ENCODE peak calls at places on chromosomes 16 and 17, in five cellular contexts. S is tibial artery; X is CD8-positive, alpha-beta T cell; Y is HL-60; L is stomach. E is an unnamed sample.
A peak's percentile ranks its signal among the peaks of the same experiment; 100 is the strongest.

GRCh38 chr17:62933986-62934385 is 32.0 kb upstream of the TANC2 start:
- DNase-seq in X (no peak), L (no peak), Y (peak; percentile 8), S (no peak), E (no peak)

GRCh38 chr17:81429813-81430510 is 34.7 kb downstream of the BAHCC1 start:
- DNase-seq in X (no peak), Y (peak; percentile 47), L (no peak), S (no peak), E (no peak)

GRCh38 chr16:88705746-88706287 is 391 bp downstream of the RNF166 start:
- DNase-seq in S (no peak), Y (no peak), L (no peak), X (no peak), E (no peak)

GRCh38 chr16:27991876-27992275 is 71.6 kb downstream of the GSG1L start:
- DNase-seq in L (no peak), S (no peak), X (no peak), Y (no peak), E (peak; percentile 21)

GRCh38 chr17:77827039-77827438 is 131.5 kb upstream of the TNRC6C start:
- DNase-seq in L (no peak), Y (no peak), S (no peak), X (no peak), E (no peak)

GRCh38 chr16:73053379-73054130 is 5.6 kb upstream of the ZFHX3 start:
- DNase-seq in S (no peak), Y (no peak), X (no peak), L (no peak), E (no peak)

GRCh38 chr17:10046786-10047609 is 141.9 kb upstream of the RCVRN start:
- DNase-seq in Y (no peak), S (no peak), X (no peak), L (no peak), E (no peak)

GRCh38 chr16:11392041-11392581 is 46.9 kb downstream of the RMI2 start:
- DNase-seq in X (no peak), S (no peak), Y (no peak), L (no peak), E (no peak)

GRCh38 chr17:32859857-32860525 is 16.9 kb downstream of the MYO1D start:
- DNase-seq in L (no peak), S (no peak), X (no peak), Y (no peak), E (no peak)

GRCh38 chr16:89319883-89320716 is 102.6 kb downstream of the ZNF778 start:
- DNase-seq in Y (no peak), S (no peak), X (no peak), L (peak; percentile 51), E (no peak)

GRCh38 chr17:58947411-58948208 is 159.1 kb downstream of the TRIM37 start:
- DNase-seq in L (no peak), Y (peak; percentile 12), S (no peak), X (no peak), E (no peak)

GRCh38 chr16:73126453-73126853 is 78.5 kb upstream of the ZFHX3 start:
- DNase-seq in Y (peak; percentile 90), S (peak; percentile 78), X (no peak), L (no peak), E (no peak)

GRCh38 chr16:23124315-23124714 is 24.9 kb downstream of the USP31 start:
- DNase-seq in Y (no peak), X (no peak), L (no peak), S (no peak), E (no peak)

GRCh38 chr16:88846088-88846487 is 10.7 kb downstream of the GALNS start:
- DNase-seq in Y (no peak), X (no peak), L (no peak), S (no peak), E (no peak)

GRCh38 chr17:63696381-63696961 is 3.5 kb downstream of the LIMD2 start:
- DNase-seq in X (peak; percentile 37), L (peak; percentile 27), Y (no peak), S (no peak), E (no peak)

GRCh38 chr17:50129946-50130777 is at the start of gene SAMD14:
- DNase-seq in X (no peak), L (no peak), Y (no peak), S (no peak), E (no peak)

GRCh38 chr16:15644306-15644961 is 1.5 kb upstream of the MARF1 start:
- DNase-seq in Y (no peak), X (no peak), S (no peak), L (no peak), E (no peak)

GRCh38 chr16:20937736-20938135 is 37.2 kb downstream of the LYRM1 start:
- DNase-seq in L (no peak), Y (no peak), X (no peak), S (no peak), E (no peak)

GRCh38 chr16:71216714-71217113 is 13.8 kb downstream of the HYDIN start:
- DNase-seq in X (no peak), L (no peak), S (no peak), Y (no peak), E (no peak)

GRCh38 chr17:52170963-52171572 is 12.6 kb upstream of the CA10 start:
- DNase-seq in Y (no peak), L (peak; percentile 67), S (no peak), X (no peak), E (no peak)

GRCh38 chr16:80583466-80583865 is 42.7 kb downstream of the DYNLRB2 start:
- DNase-seq in S (peak; percentile 26), Y (no peak), L (no peak), X (no peak), E (no peak)

GRCh38 chr17:72640415-72641165 is 451.9 kb downstream of the SLC39A11 start:
- DNase-seq in L (peak; percentile 89), S (no peak), X (no peak), Y (no peak), E (no peak)

GRCh38 chr16:68626557-68626956 is 18.6 kb upstream of the CDH3 start:
- DNase-seq in Y (no peak), L (no peak), X (no peak), S (no peak), E (no peak)

GRCh38 chr17:40178660-40179059 is 1.4 kb downstream of the RAPGEFL1 start:
- DNase-seq in S (no peak), L (no peak), Y (no peak), X (no peak), E (no peak)

DNA sequence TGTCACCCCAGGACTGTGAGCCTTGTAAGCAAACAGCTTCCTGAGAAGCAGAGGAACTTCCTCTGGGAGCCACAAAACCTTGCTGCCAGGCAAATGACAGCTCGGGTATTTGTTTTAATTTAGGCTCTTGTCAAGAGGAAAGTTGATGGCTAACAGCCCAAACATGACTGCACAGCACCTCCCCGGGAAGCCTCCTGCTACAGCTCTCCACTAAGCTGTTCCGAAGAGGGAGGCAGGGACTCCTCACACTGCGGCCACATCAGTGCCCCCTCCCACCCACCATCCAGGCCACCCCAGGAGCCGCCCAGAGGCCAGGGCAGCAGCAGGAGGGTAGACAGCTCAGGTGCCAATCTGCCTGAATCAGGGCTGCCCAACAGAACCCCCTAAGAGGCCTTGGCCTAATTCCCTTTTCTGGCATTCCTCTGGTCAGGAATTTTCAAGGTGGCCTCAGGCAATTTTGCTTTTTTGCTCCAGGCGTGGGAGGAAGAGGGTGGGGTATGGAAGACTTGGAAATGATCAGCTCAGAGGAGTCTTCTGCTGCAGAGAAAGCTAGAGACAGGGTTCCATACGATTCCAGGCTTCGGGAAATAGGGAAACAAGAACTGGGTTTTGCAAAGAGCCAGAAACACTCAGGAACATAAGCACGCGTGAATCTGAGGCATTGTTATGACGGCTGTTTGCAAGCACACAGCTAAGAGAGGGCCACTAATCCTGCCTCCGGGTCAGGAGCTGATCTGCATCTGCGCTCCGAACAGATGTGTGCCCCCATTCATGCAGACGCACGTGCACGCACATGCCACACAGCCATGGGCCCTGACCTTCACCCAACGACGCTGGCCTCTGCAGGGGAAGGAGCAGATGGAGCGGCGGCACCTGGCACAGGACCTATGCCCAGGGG is 2.4 kb downstream of the ABR start:
- DNase-seq in L (no peak), S (no peak), Y (no peak), X (no peak), E (no peak)
- H3K27ac ChIP-seq in L (peak overlapping the region; percentile 30), S (peak overlapping the region; percentile 22), Y (no peak overlapping the region), X (no peak overlapping the region), E (peak overlapping the region; percentile 32)

GRCh38 chr17:80261159-80261894 is 675 bp downstream of the RNF213 start:
- DNase-seq in X (peak; percentile 64), L (peak; percentile 49), S (peak; percentile 50), Y (no peak), E (no peak)

GRCh38 chr17:80257716-80258213 is 2.9 kb upstream of the RNF213 start:
- DNase-seq in L (no peak), S (no peak), Y (no peak), X (no peak), E (no peak)

GRCh38 chr17:80260791-80261158 is at the start of gene RNF213:
- DNase-seq in Y (peak; percentile 46), S (peak; percentile 39), L (peak; percentile 68), X (peak; percentile 43), E (no peak)

GRCh38 chr17:80261895-80262279 is 1.2 kb downstream of the RNF213 start:
- DNase-seq in X (no peak), Y (no peak), S (no peak), L (no peak), E (no peak)

DNA sequence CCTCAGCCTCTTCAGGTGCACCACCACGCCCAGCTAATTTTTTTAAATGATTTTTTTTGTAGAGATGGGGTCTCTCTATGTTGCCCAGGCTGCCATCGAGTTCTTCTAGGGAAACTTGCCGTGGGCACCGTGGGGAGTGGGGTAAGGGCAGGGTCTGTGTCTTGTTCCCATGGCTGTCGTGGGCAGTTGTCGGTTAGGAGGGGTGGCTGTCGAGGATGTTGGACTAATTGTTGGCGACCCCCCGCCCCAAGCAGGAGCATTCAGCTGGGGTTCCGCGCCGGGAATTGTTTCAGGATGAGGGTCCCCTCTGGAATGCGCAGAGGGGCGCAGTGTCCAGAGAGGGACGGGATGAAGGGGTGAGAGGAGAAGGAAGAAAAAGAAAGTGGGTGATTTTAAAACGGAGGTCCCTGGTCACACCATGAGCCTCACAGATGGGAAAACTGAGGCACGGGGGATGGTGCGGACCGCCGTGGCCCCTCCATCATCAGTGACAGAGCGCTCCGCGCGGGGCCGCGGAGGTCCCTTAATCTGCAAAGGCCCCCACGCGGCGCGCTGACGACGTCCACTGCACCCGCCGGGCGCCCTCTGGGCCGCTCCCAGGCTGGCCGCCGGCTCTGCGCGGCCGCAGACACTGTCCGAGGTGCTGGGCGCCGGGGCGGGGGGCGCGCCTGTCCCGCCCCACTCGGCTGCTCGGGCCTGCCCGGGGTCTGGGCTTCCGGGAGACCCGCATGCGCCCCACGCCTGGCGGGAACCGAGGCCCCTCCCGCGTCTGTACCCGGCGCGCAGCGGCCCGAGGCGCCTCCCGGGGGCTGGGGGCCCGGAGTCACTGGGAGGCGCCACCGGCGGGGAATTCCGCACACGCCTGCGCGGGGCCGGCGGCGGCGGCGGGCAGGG is 763 bp upstream of the RNF213 start:
- DNase-seq in Y (peak; percentile 58), S (peak; percentile 55), X (peak; percentile 63), L (peak; percentile 66), E (peak; percentile 85)
- H3K27ac ChIP-seq in Y (no peak overlapping the region), S (peak overlapping the region; percentile 85), X (peak overlapping the region; percentile 74), L (peak overlapping the region; percentile 98), E (peak overlapping the region; percentile 91)

GRCh38 chr16:57807252-57807967 is 5.1 kb upstream of the KIFC3 start:
- DNase-seq in L (no peak), S (no peak), X (no peak), Y (no peak), E (no peak)
- H3K27ac ChIP-seq in L (peak overlapping the region; percentile 58), S (peak overlapping the region; percentile 47), X (no peak overlapping the region), Y (no peak overlapping the region), E (no peak overlapping the region)

GRCh38 chr17:82619641-82620040 is 28.6 kb downstream of the WDR45B start:
- DNase-seq in Y (no peak), X (no peak), L (no peak), S (no peak), E (no peak)
- H3K27ac ChIP-seq in Y (no peak overlapping the region), X (no peak overlapping the region), L (no peak overlapping the region), S (no peak overlapping the region), E (no peak overlapping the region)